ENCODE peak calls at places on chromosomes 4 and X, in four cellular contexts. One of them, this sample, is unnamed.

GRCh38 chrX:4175221-4175620 is 461.8 kb upstream of the PRKX start:
- DNase-seq in HS-5: no peak
- DNase-seq in CD8-positive, alpha-beta memory T cell: no peak
- DNase-seq in fibroblast of pulmonary artery: no peak
- DNase-seq in this sample: no peak

GRCh38 chr4:116952530-116953108 is 132.8 kb downstream of the TRAM1L1 start:
- DNase-seq in CD8-positive, alpha-beta memory T cell: no peak
- DNase-seq in HS-5: no peak
- DNase-seq in fibroblast of pulmonary artery: no peak
- DNase-seq in this sample: no peak

GRCh38 chr4:52824603-52825310 is 37.4 kb upstream of the RASL11B start:
- DNase-seq in CD8-positive, alpha-beta memory T cell: no peak
- DNase-seq in fibroblast of pulmonary artery: peak; percentile 50
- DNase-seq in HS-5: no peak
- DNase-seq in this sample: no peak

GRCh38 chr4:52407545-52407944 is 251.6 kb downstream of the USP46 start:
- DNase-seq in fibroblast of pulmonary artery: no peak
- DNase-seq in CD8-positive, alpha-beta memory T cell: no peak
- DNase-seq in HS-5: no peak
- DNase-seq in this sample: no peak

GRCh38 chr4:48725414-48725813 is 54.7 kb downstream of the FRYL start:
- DNase-seq in CD8-positive, alpha-beta memory T cell: no peak
- DNase-seq in HS-5: no peak
- DNase-seq in fibroblast of pulmonary artery: no peak
- DNase-seq in this sample: no peak

GRCh38 chr4:6205584-6205965 is 5.2 kb upstream of the JAKMIP1 start:
- DNase-seq in fibroblast of pulmonary artery: no peak
- DNase-seq in CD8-positive, alpha-beta memory T cell: no peak
- DNase-seq in HS-5: no peak
- DNase-seq in this sample: no peak

GRCh38 chr4:151745727-151746231 is 15.0 kb downstream of the GATB start:
- DNase-seq in HS-5: no peak
- DNase-seq in fibroblast of pulmonary artery: peak; percentile 42
- DNase-seq in CD8-positive, alpha-beta memory T cell: no peak
- DNase-seq in this sample: no peak

GRCh38 chrX:25531096-25531495 is 515.3 kb upstream of the ARX start:
- DNase-seq in CD8-positive, alpha-beta memory T cell: no peak
- DNase-seq in fibroblast of pulmonary artery: peak; percentile 48
- DNase-seq in HS-5: no peak
- DNase-seq in this sample: no peak

GRCh38 chr4:123896446-123897071 is 500.0 kb downstream of the SPRY1 start:
- DNase-seq in fibroblast of pulmonary artery: peak; percentile 82
- DNase-seq in HS-5: no peak
- DNase-seq in CD8-positive, alpha-beta memory T cell: no peak
- DNase-seq in this sample: no peak